ENCODE peak calls at places on chromosomes 7 and 10, in five cellular contexts. I, N, W, S and O are unnamed samples.

GRCh38 chr7:43570688-43571365 is 12.1 kb upstream of the STK17A start:
- DNase-seq in W (no peak), N (no peak), S (no peak), I (peak), O (no peak)

GRCh38 chr10:49761789-49762565 is at the start of gene OGDHL:
- DNase-seq in I (peak), W (peak), S (peak), N (no peak), O (peak)

GRCh38 chr7:108351715-108352114 is 104.5 kb downstream of the NRCAM start:
- DNase-seq in S (no peak), I (no peak), N (no peak), W (no peak), O (peak)

GRCh38 chr7:116776610-116777289 is 85.6 kb upstream of the CAPZA2 start:
- DNase-seq in S (peak), W (peak), I (peak), N (peak), O (peak)

GRCh38 chr10:77320852-77321496 is 316.6 kb downstream of the KCNMA1 start:
- DNase-seq in W (peak), N (no peak), I (peak), S (no peak), O (no peak)

GRCh38 chr7:1668932-1669485 is 1.1 kb upstream of the ELFN1 start:
- DNase-seq in N (no peak), S (no peak), W (no peak), I (peak), O (no peak)

GRCh38 chr10:32163774-32164148 is 107.5 kb upstream of the KIF5B start:
- DNase-seq in N (no peak), I (no peak), S (no peak), W (no peak), O (no peak)

GRCh38 chr10:122484276-122485060 is 23.1 kb downstream of the HTRA1 start:
- DNase-seq in N (no peak), S (no peak), W (no peak), I (no peak), O (no peak)

GRCh38 chr7:127367679-127368078 is 24.8 kb downstream of the ZNF800 start:
- DNase-seq in N (no peak), W (no peak), S (no peak), I (no peak), O (no peak)

GRCh38 chr10:51144161-51144781 is 70.0 kb downstream of the PRKG1 start:
- DNase-seq in N (no peak), W (no peak), S (no peak), I (no peak), O (no peak)